ENCODE peak calls at places on chromosomes 5 and 9, in nine cellular contexts. R, F, T, G, I, B, J, Q and V are unnamed samples.

GRCh38 chr9:81002242-81002641 is 687.1 kb downstream of the TLE1 start:
- DNase-seq in R (no peak), F (no peak), T (no peak), G (no peak), I (peak), B (no peak), J (no peak), Q (no peak), V (no peak)

GRCh38 chr5:158435161-158435616 is 576.2 kb upstream of the CLINT1 start:
- DNase-seq in R (no peak), F (no peak), T (no peak), G (no peak), I (no peak), B (no peak), J (peak), Q (no peak), V (peak)

GRCh38 chr5:151491059-151491458 is 43.7 kb downstream of the SLC36A1 start:
- DNase-seq in R (no peak), F (no peak), T (no peak), G (no peak), I (no peak), B (no peak), J (no peak), Q (no peak), V (no peak)

GRCh38 chr5:177327539-177328522 is 16.1 kb upstream of the MXD3 start:
- DNase-seq in R (no peak), F (no peak), T (no peak), G (no peak), I (no peak), B (no peak), J (peak), Q (no peak), V (no peak)

GRCh38 chr9:4116091-4116581 is 183.7 kb downstream of the GLIS3 start:
- DNase-seq in R (no peak), F (no peak), T (no peak), G (no peak), I (no peak), B (no peak), J (no peak), Q (no peak), V (no peak)

GRCh38 chr5:150595466-150596031 is 44.9 kb upstream of the SYNPO start:
- DNase-seq in R (no peak), F (no peak), T (no peak), G (no peak), I (no peak), B (no peak), J (peak), Q (peak), V (no peak)

GRCh38 chr9:114930063-114930812 is at the start of gene TNFSF8:
- DNase-seq in R (peak), F (no peak), T (peak), G (no peak), I (no peak), B (no peak), J (no peak), Q (no peak), V (peak)

GRCh38 chr5:83011990-83012389 is 65.2 kb downstream of the TMEM167A start:
- DNase-seq in R (no peak), F (no peak), T (no peak), G (no peak), I (no peak), B (no peak), J (no peak), Q (no peak), V (no peak)

GRCh38 chr9:108933231-108933630 is 693 bp downstream of the ELP1 start:
- DNase-seq in R (no peak), F (no peak), T (no peak), G (no peak), I (no peak), B (no peak), J (peak), Q (no peak), V (no peak)

GRCh38 chr9:37259906-37260305 is 139.5 kb downstream of the ZCCHC7 start:
- DNase-seq in R (no peak), F (no peak), T (no peak), G (no peak), I (no peak), B (no peak), J (no peak), Q (no peak), V (no peak)

GRCh38 chr9:37266630-37267029 is 146.3 kb downstream of the ZCCHC7 start:
- DNase-seq in R (no peak), F (no peak), T (no peak), G (no peak), I (no peak), B (no peak), J (no peak), Q (no peak), V (no peak)

GRCh38 chr9:37264539-37264938 is 144.2 kb downstream of the ZCCHC7 start:
- DNase-seq in R (no peak), F (no peak), T (no peak), G (no peak), I (no peak), B (no peak), J (no peak), Q (no peak), V (no peak)

DNA sequence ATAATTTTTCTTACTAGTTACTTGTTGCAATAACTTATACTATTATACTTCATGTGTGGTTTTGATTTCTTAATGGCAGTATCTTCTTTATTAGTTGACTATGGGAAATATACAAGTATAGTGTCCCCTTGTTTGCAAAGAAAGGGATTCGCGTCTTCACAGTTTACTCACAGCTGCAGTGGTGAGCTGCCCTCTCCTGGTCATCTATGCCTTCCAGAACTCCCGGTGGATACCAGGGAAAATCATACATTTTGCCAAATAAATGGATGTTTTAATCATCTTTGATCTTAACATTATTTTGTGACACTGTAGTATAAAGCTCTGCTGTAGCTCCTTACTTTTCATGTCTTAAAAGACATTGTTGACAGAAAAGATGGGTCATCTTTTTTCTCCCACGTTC is 142.0 kb downstream of the ZCCHC7 start:
- DNase-seq in R (no peak), F (no peak), T (no peak), G (peak), I (no peak), B (peak), J (peak), Q (peak), V (no peak)
- TF ChIP-seq CTCF in R (peak), F (peak), T (no peak), G (peak), I (peak), B (peak), J (peak), Q (peak), V (peak)

GRCh38 chr9:20732118-20732517 is 48.1 kb downstream of the FOCAD start:
- DNase-seq in R (no peak), F (no peak), T (no peak), G (no peak), I (no peak), B (no peak), J (peak), Q (no peak), V (no peak)

GRCh38 chr9:20729545-20729944 is 45.5 kb downstream of the FOCAD start:
- DNase-seq in R (no peak), F (no peak), T (no peak), G (no peak), I (no peak), B (no peak), J (no peak), Q (no peak), V (no peak)

GRCh38 chr9:20725675-20726074 is 41.6 kb downstream of the FOCAD start:
- DNase-seq in R (no peak), F (no peak), T (no peak), G (no peak), I (no peak), B (no peak), J (no peak), Q (no peak), V (no peak)

GRCh38 chr9:20726144-20726543 is 42.1 kb downstream of the FOCAD start:
- DNase-seq in R (no peak), F (no peak), T (no peak), G (no peak), I (no peak), B (no peak), J (no peak), Q (no peak), V (no peak)

DNA sequence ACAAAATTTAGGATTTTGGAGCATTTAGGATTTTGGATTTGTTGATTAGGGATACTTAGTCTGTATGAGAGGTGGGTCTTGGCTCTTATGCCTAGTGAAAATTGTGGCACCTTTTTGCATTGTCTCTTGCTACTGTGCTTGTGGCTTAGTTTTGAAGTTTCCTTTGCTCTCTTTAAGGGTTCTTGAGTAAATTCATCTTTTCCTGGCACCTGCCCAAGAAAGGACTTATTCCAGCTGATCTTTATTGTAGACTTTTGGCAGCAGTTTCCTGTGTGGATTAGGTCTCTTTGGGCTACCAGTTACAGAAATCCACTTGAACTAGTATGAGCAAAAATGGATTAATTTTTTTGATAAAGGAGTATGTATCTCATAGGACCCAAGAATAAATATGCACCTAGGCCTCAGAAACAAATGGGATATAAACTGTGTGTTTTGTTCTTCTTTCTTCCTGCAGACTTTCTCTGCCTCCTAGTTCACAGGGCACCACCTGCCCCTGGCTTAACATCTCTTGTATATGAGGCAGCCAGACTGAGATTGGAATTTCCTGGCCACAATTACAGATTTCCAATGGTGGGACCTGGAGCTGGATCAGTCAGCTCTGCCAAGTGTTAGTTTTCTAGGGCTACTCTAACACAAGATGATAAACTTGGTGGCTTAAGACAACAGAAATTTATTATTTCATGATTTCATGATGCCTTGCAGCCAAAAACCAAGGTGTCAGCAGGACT is 44.6 kb downstream of the FOCAD start:
- DNase-seq in R (no peak), F (no peak), T (no peak), G (no peak), I (no peak), B (no peak), J (peak), Q (no peak), V (no peak)
- H3K27ac ChIP-seq in R (no peak), F (no peak), T (no peak), G (no peak), I (no peak), B (no peak), J (no peak), Q (no peak), V (no peak)

GRCh38 chr5:172531704-172532026 is 77.3 kb upstream of the SH3PXD2B start:
- DNase-seq in R (no peak), F (no peak), T (no peak), G (no peak), I (no peak), B (no peak), J (no peak), Q (no peak), V (no peak)
- TF ChIP-seq CTCF in R (no peak), F (no peak), T (no peak), G (no peak), I (no peak), B (no peak), J (no peak), Q (no peak), V (no peak)

GRCh38 chr5:37631939-37632338 is 207.9 kb downstream of the GDNF start:
- DNase-seq in R (no peak), F (no peak), T (no peak), G (no peak), I (no peak), B (no peak), J (no peak), Q (no peak), V (no peak)

GRCh38 chr5:37626266-37626665 is 213.6 kb downstream of the GDNF start:
- DNase-seq in R (no peak), F (no peak), T (no peak), G (no peak), I (no peak), B (no peak), J (no peak), Q (no peak), V (no peak)

GRCh38 chr5:37628876-37629275 is 211.0 kb downstream of the GDNF start:
- DNase-seq in R (no peak), F (no peak), T (no peak), G (no peak), I (no peak), B (no peak), J (no peak), Q (no peak), V (no peak)
- H3K27ac ChIP-seq in R (no peak), F (no peak), T (no peak), G (no peak), I (no peak), B (no peak), J (no peak), Q (no peak), V (no peak)

DNA sequence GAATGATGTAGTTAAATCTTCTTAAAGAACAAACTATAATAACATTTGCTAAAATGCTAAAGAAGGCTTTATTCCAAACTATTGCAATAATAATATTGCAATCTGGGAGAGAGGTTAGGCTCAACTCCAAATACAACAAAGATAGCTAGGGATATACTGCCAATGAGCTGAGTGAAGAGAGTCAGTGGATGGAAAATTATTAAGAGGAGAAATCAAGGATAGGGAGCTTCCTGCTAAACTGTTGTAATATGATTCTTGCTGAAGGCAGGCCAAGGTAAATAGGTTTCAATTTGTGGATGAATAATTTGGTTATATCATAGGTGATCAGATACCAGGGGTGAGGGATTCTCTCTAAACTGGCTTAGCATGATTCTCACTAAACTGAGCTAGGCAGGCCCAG is 1651.5 kb downstream of the EFNA5 start:
- DNase-seq in R (no peak), F (no peak), T (no peak), G (no peak), I (no peak), B (no peak), J (peak), Q (no peak), V (no peak)
- TF ChIP-seq CTCF in R (no peak), F (no peak), T (no peak), G (no peak), I (no peak), B (no peak), J (no peak), Q (no peak), V (no peak)

GRCh38 chr9:21972361-21972760 is 21.8 kb downstream of the CDKN2A start:
- DNase-seq in R (no peak), F (no peak), T (no peak), G (no peak), I (no peak), B (no peak), J (no peak), Q (no peak), V (no peak)

GRCh38 chr9:21976334-21976875 is 17.8 kb downstream of the CDKN2A start:
- DNase-seq in R (no peak), F (no peak), T (no peak), G (no peak), I (no peak), B (no peak), J (no peak), Q (no peak), V (no peak)

GRCh38 chr9:21974542-21975409 is 19.4 kb downstream of the CDKN2A start:
- DNase-seq in R (peak), F (no peak), T (peak), G (no peak), I (peak), B (peak), J (peak), Q (peak), V (no peak)

GRCh38 chr9:21970800-21971620 is 23.2 kb downstream of the CDKN2A start:
- DNase-seq in R (peak), F (no peak), T (no peak), G (no peak), I (no peak), B (no peak), J (no peak), Q (no peak), V (no peak)

GRCh38 chr9:21974230-21974541 is 20.0 kb downstream of the CDKN2A start:
- DNase-seq in R (no peak), F (no peak), T (no peak), G (no peak), I (no peak), B (no peak), J (no peak), Q (no peak), V (no peak)
- H3K27ac ChIP-seq in R (no peak), F (no peak), T (no peak), G (no peak), I (peak), B (no peak), J (peak), Q (no peak), V (no peak)

GRCh38 chr9:135615666-135616620 is 23.4 kb downstream of the GLT6D1 start:
- DNase-seq in R (no peak), F (no peak), T (no peak), G (no peak), I (no peak), B (peak), J (no peak), Q (no peak), V (no peak)
- TF ChIP-seq CTCF in R (no peak), F (no peak), T (no peak), G (no peak), I (peak), B (no peak), J (peak), Q (no peak), V (no peak)

GRCh38 chr9:93580654-93581380 is 4.4 kb downstream of the PHF2 start:
- DNase-seq in R (no peak), F (no peak), T (no peak), G (no peak), I (no peak), B (no peak), J (no peak), Q (no peak), V (no peak)
- H3K27ac ChIP-seq in R (peak), F (no peak), T (no peak), G (no peak), I (no peak), B (no peak), J (no peak), Q (peak), V (no peak)

GRCh38 chr5:145463634-145464033 is 371.5 kb downstream of the PRELID2 start:
- DNase-seq in R (no peak), F (no peak), T (no peak), G (no peak), I (no peak), B (no peak), J (peak), Q (no peak), V (no peak)
- TF ChIP-seq CTCF in R (no peak), F (no peak), T (no peak), G (no peak), I (no peak), B (no peak), J (peak), Q (no peak), V (no peak)

GRCh38 chr9:69380301-69380700 is 55.3 kb downstream of the ENTREP1 start:
- DNase-seq in R (no peak), F (no peak), T (no peak), G (no peak), I (no peak), B (no peak), J (no peak), Q (no peak), V (no peak)
- H3K27ac ChIP-seq in R (peak), F (peak), T (no peak), G (no peak), I (no peak), B (no peak), J (no peak), Q (peak), V (no peak)